ENCODE peak calls at places on chromosomes 4 and X, in six cellular contexts. One of them, this sample, is unnamed.

GRCh38 chr4:59960143-59960542 is 1240.0 kb upstream of the ADGRL3 start:
- DNase-seq in HCT116: no peak
- DNase-seq in lung: no peak
- DNase-seq in Peyer's patch: no peak
- DNase-seq in right cardiac atrium: no peak
- DNase-seq in fibroblast of lung: no peak
- DNase-seq in this sample: no peak

GRCh38 chrX:153608821-153609220 is 9.9 kb upstream of the CCNQ start:
- DNase-seq in HCT116: no peak
- DNase-seq in lung: no peak
- DNase-seq in Peyer's patch: no peak
- DNase-seq in right cardiac atrium: no peak
- DNase-seq in fibroblast of lung: peak
- DNase-seq in this sample: no peak

GRCh38 chr4:173367946-173368345 is 2.8 kb upstream of the SAP30 start:
- DNase-seq in HCT116: no peak
- DNase-seq in lung: no peak
- DNase-seq in Peyer's patch: no peak
- DNase-seq in right cardiac atrium: no peak
- DNase-seq in fibroblast of lung: peak
- DNase-seq in this sample: no peak

GRCh38 chr4:187664011-187664410 is 331.6 kb upstream of the ZFP42 start:
- DNase-seq in HCT116: no peak
- DNase-seq in lung: no peak
- DNase-seq in Peyer's patch: no peak
- DNase-seq in right cardiac atrium: no peak
- DNase-seq in fibroblast of lung: no peak
- DNase-seq in this sample: no peak

GRCh38 chr4:184647391-184648101 is 1.7 kb downstream of the CASP3 start:
- DNase-seq in HCT116: no peak
- DNase-seq in lung: no peak
- DNase-seq in Peyer's patch: no peak
- DNase-seq in right cardiac atrium: no peak
- DNase-seq in fibroblast of lung: peak
- DNase-seq in this sample: no peak

GRCh38 chr4:37381040-37381668 is 136.6 kb downstream of the NWD2 start:
- DNase-seq in HCT116: no peak
- DNase-seq in lung: no peak
- DNase-seq in Peyer's patch: no peak
- DNase-seq in right cardiac atrium: no peak
- DNase-seq in fibroblast of lung: no peak
- DNase-seq in this sample: no peak

GRCh38 chr4:8534601-8535000 is 45.6 kb upstream of the GPR78 start:
- DNase-seq in HCT116: no peak
- DNase-seq in lung: no peak
- DNase-seq in Peyer's patch: no peak
- DNase-seq in right cardiac atrium: no peak
- DNase-seq in fibroblast of lung: no peak
- DNase-seq in this sample: no peak

GRCh38 chr4:154491731-154492249 is at the start of gene DCHS2:
- DNase-seq in HCT116: no peak
- DNase-seq in lung: no peak
- DNase-seq in Peyer's patch: peak
- DNase-seq in right cardiac atrium: peak
- DNase-seq in fibroblast of lung: no peak
- DNase-seq in this sample: peak

GRCh38 chr4:132125131-132125530 is 1024.0 kb upstream of the PCDH10 start:
- DNase-seq in HCT116: no peak
- DNase-seq in lung: no peak
- DNase-seq in Peyer's patch: no peak
- DNase-seq in right cardiac atrium: no peak
- DNase-seq in fibroblast of lung: no peak
- DNase-seq in this sample: no peak

DNA sequence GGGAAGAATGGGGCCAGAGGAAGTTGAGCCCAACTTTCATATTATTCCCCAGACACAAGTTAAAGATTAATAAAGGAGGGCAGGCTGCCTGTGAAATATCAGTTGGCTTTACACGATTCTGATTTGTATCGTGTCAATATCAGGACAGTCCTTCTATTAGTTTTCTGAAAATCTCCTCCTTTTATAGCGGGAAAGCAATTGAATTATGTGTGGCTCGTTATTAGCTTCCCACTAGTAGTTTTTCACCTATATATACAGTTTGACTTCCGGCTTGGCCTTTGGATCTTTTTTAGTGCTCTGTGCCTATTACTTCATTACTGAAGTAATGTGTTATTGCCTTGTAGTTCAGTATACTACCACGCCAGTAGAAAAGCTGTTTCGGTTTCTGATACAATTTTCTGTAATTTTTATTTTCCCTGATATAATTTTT is 1.8 kb downstream of the PDLIM5 start:
- DNase-seq in HCT116: no peak
- DNase-seq in lung: no peak
- DNase-seq in Peyer's patch: no peak
- DNase-seq in right cardiac atrium: no peak
- DNase-seq in fibroblast of lung: no peak
- DNase-seq in this sample: no peak
- H3K4me3 ChIP-seq in HCT116: peak
- H3K4me3 ChIP-seq in lung: no peak
- H3K4me3 ChIP-seq in Peyer's patch: peak
- H3K4me3 ChIP-seq in right cardiac atrium: peak
- H3K4me3 ChIP-seq in fibroblast of lung: peak
- H3K4me3 ChIP-seq in this sample: peak

GRCh38 chr4:1764670-1765069 is 28.4 kb upstream of the FGFR3 start:
- DNase-seq in HCT116: no peak
- DNase-seq in lung: no peak
- DNase-seq in Peyer's patch: no peak
- DNase-seq in right cardiac atrium: no peak
- DNase-seq in fibroblast of lung: no peak
- DNase-seq in this sample: no peak

GRCh38 chr4:1765409-1766335 is 27.4 kb upstream of the FGFR3 start:
- DNase-seq in HCT116: no peak
- DNase-seq in lung: no peak
- DNase-seq in Peyer's patch: no peak
- DNase-seq in right cardiac atrium: no peak
- DNase-seq in fibroblast of lung: no peak
- DNase-seq in this sample: no peak

GRCh38 chr4:1762264-1763010 is 30.7 kb upstream of the FGFR3 start:
- DNase-seq in HCT116: no peak
- DNase-seq in lung: no peak
- DNase-seq in Peyer's patch: no peak
- DNase-seq in right cardiac atrium: no peak
- DNase-seq in fibroblast of lung: no peak
- DNase-seq in this sample: no peak

GRCh38 chr4:1763070-1763549 is 30.0 kb upstream of the FGFR3 start:
- DNase-seq in HCT116: no peak
- DNase-seq in lung: no peak
- DNase-seq in Peyer's patch: no peak
- DNase-seq in right cardiac atrium: no peak
- DNase-seq in fibroblast of lung: no peak
- DNase-seq in this sample: no peak

DNA sequence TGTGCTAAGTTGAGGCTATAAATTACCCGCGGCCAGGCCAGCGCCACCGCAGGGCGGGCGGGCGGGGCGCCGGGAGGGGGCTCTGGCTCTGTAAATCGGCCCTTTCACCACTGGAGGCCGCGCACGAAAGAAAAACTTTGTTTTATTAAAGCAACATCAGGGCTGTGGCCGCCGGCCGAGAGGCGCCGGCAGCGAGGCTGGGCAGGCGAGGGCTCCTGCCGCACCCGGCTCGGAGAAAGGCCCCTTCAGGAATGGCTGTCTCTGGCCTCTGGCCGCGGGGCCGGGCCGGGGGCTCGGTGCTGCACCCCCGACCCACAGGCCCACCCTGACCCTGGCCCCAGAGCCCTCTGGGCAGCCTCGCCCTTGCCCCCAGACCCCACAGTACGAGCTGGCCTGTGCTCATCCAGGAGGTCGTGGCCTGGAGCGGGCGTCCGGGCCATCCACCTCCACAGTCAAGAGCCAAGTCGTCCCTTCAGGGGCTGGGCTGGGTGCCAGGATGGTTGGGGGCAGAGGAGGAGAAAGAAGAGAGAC is 29.5 kb upstream of the FGFR3 start:
- DNase-seq in HCT116: no peak
- DNase-seq in lung: no peak
- DNase-seq in Peyer's patch: peak
- DNase-seq in right cardiac atrium: peak
- DNase-seq in fibroblast of lung: peak
- DNase-seq in this sample: no peak
- H3K4me3 ChIP-seq in HCT116: no peak
- H3K4me3 ChIP-seq in lung: no peak
- H3K4me3 ChIP-seq in Peyer's patch: peak
- H3K4me3 ChIP-seq in right cardiac atrium: peak
- H3K4me3 ChIP-seq in fibroblast of lung: no peak
- H3K4me3 ChIP-seq in this sample: no peak

GRCh38 chr4:2837904-2838496 is 5.6 kb upstream of the ADD1 start:
- DNase-seq in HCT116: no peak
- DNase-seq in lung: no peak
- DNase-seq in Peyer's patch: no peak
- DNase-seq in right cardiac atrium: peak
- DNase-seq in fibroblast of lung: peak
- DNase-seq in this sample: no peak

GRCh38 chr4:2834001-2834921 is 9.4 kb upstream of the ADD1 start:
- DNase-seq in HCT116: no peak
- DNase-seq in lung: no peak
- DNase-seq in Peyer's patch: no peak
- DNase-seq in right cardiac atrium: peak
- DNase-seq in fibroblast of lung: no peak
- DNase-seq in this sample: no peak

GRCh38 chr4:2836391-2836859 is 7.2 kb upstream of the ADD1 start:
- DNase-seq in HCT116: no peak
- DNase-seq in lung: no peak
- DNase-seq in Peyer's patch: no peak
- DNase-seq in right cardiac atrium: peak
- DNase-seq in fibroblast of lung: no peak
- DNase-seq in this sample: no peak

GRCh38 chr4:2837110-2837903 is 6.3 kb upstream of the ADD1 start:
- DNase-seq in HCT116: no peak
- DNase-seq in lung: no peak
- DNase-seq in Peyer's patch: no peak
- DNase-seq in right cardiac atrium: peak
- DNase-seq in fibroblast of lung: no peak
- DNase-seq in this sample: no peak

GRCh38 chr4:2835978-2836377 is 7.7 kb upstream of the ADD1 start:
- DNase-seq in HCT116: no peak
- DNase-seq in lung: no peak
- DNase-seq in Peyer's patch: no peak
- DNase-seq in right cardiac atrium: peak
- DNase-seq in fibroblast of lung: no peak
- DNase-seq in this sample: no peak
- H3K4me3 ChIP-seq in HCT116: no peak
- H3K4me3 ChIP-seq in lung: no peak
- H3K4me3 ChIP-seq in Peyer's patch: no peak
- H3K4me3 ChIP-seq in right cardiac atrium: no peak
- H3K4me3 ChIP-seq in fibroblast of lung: no peak
- H3K4me3 ChIP-seq in this sample: no peak

GRCh38 chrX:65407157-65407626 is 127.4 kb downstream of the LAS1L start:
- DNase-seq in HCT116: no peak
- DNase-seq in lung: no peak
- DNase-seq in Peyer's patch: peak
- DNase-seq in right cardiac atrium: no peak
- DNase-seq in fibroblast of lung: no peak
- DNase-seq in this sample: no peak

DNA sequence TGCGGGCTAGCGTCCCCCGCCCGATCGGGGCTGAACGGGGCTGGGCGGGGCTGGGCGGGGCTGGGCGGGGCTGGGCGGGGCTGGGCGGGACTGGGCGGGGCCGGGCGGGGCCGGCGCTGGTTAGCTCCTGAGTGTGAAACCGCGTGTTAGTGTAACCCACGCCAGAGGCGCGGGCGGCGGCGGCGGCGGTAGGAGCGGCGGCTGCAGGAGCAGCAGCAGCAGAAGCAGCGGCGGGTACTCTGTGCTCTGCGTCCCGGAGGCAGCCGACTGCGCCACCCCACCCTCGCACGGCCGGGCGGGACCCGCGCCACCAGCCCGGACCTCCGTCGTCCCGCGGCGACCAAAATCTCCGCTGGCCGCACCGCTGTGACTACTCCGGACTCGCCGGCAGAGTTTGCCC is 128.1 kb downstream of the LAS1L start:
- DNase-seq in HCT116: no peak
- DNase-seq in lung: no peak
- DNase-seq in Peyer's patch: peak
- DNase-seq in right cardiac atrium: peak
- DNase-seq in fibroblast of lung: no peak
- DNase-seq in this sample: no peak
- H3K4me3 ChIP-seq in HCT116: no peak
- H3K4me3 ChIP-seq in lung: no peak
- H3K4me3 ChIP-seq in Peyer's patch: peak
- H3K4me3 ChIP-seq in right cardiac atrium: peak
- H3K4me3 ChIP-seq in fibroblast of lung: no peak
- H3K4me3 ChIP-seq in this sample: no peak

GRCh38 chrX:130111220-130111934 is 1.1 kb upstream of the ELF4 start:
- DNase-seq in HCT116: no peak
- DNase-seq in lung: no peak
- DNase-seq in Peyer's patch: no peak
- DNase-seq in right cardiac atrium: peak
- DNase-seq in fibroblast of lung: no peak
- DNase-seq in this sample: no peak
- H3K4me3 ChIP-seq in HCT116: peak
- H3K4me3 ChIP-seq in lung: peak
- H3K4me3 ChIP-seq in Peyer's patch: peak
- H3K4me3 ChIP-seq in right cardiac atrium: peak
- H3K4me3 ChIP-seq in fibroblast of lung: no peak
- H3K4me3 ChIP-seq in this sample: no peak

GRCh38 chrX:21948897-21949578 is 8.5 kb downstream of the SMS start:
- DNase-seq in HCT116: no peak
- DNase-seq in lung: no peak
- DNase-seq in Peyer's patch: no peak
- DNase-seq in right cardiac atrium: no peak
- DNase-seq in fibroblast of lung: no peak
- DNase-seq in this sample: peak

GRCh38 chrX:21946925-21947641 is 6.6 kb downstream of the SMS start:
- DNase-seq in HCT116: no peak
- DNase-seq in lung: no peak
- DNase-seq in Peyer's patch: no peak
- DNase-seq in right cardiac atrium: no peak
- DNase-seq in fibroblast of lung: peak
- DNase-seq in this sample: no peak

GRCh38 chrX:21944136-21944615 is 3.7 kb downstream of the SMS start:
- DNase-seq in HCT116: no peak
- DNase-seq in lung: no peak
- DNase-seq in Peyer's patch: no peak
- DNase-seq in right cardiac atrium: peak
- DNase-seq in fibroblast of lung: no peak
- DNase-seq in this sample: no peak

GRCh38 chrX:21949689-21950088 is 9.2 kb downstream of the SMS start:
- DNase-seq in HCT116: no peak
- DNase-seq in lung: no peak
- DNase-seq in Peyer's patch: no peak
- DNase-seq in right cardiac atrium: no peak
- DNase-seq in fibroblast of lung: no peak
- DNase-seq in this sample: no peak

DNA sequence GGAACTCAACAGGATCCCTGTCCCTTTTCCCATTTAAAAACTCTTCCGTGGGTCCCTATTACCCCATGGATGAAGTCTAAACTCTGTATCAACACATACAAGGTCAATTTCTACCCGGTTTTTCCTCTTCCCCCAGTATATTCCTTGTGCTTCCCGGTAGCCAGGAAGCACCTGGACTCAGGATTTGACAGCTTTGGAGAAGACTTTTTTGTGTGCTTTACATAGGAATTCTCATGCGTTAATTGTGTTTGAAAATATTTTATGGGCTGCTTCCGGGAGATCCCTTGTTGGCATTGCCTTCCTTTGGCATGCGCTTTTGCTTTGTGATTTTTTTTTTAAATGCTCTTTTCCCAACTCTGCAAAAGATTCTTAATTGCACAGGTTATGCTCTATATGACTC is 7.2 kb downstream of the SMS start:
- DNase-seq in HCT116: no peak
- DNase-seq in lung: no peak
- DNase-seq in Peyer's patch: no peak
- DNase-seq in right cardiac atrium: no peak
- DNase-seq in fibroblast of lung: no peak
- DNase-seq in this sample: no peak
- H3K4me3 ChIP-seq in HCT116: no peak
- H3K4me3 ChIP-seq in lung: no peak
- H3K4me3 ChIP-seq in Peyer's patch: no peak
- H3K4me3 ChIP-seq in right cardiac atrium: no peak
- H3K4me3 ChIP-seq in fibroblast of lung: no peak
- H3K4me3 ChIP-seq in this sample: no peak